ENCODE peak calls at places on chromosomes 16 and 17, in four cellular contexts. R is mesendoderm; H is IMR-90; D is CD8-positive, alpha-beta T cell. P is an unnamed sample.

GRCh38 chr16:19840524-19841110 is 44.0 kb downstream of the GPRC5B start:
- DNase-seq in D (no peak), H (no peak), R (no peak), P (no peak)

GRCh38 chr17:9177212-9177611 is 155.9 kb downstream of the NTN1 start:
- DNase-seq in D (no peak), R (no peak), H (no peak), P (no peak)

GRCh38 chr17:7336240-7337175 is at the start of gene ACAP1:
- DNase-seq in D (peak; percentile 89), H (no peak), R (peak; percentile 61), P (no peak)

GRCh38 chr17:31398381-31399275 is 7.2 kb downstream of the RAB11FIP4 start:
- DNase-seq in D (no peak), R (no peak), H (no peak), P (no peak)

GRCh38 chr17:50101346-50102163 is 6.4 kb downstream of the PDK2 start:
- DNase-seq in H (peak; percentile 26), D (no peak), R (peak; percentile 66), P (no peak)

GRCh38 chr17:63452979-63453551 is 7.0 kb upstream of the CYB561 start:
- DNase-seq in H (no peak), R (no peak), D (no peak), P (no peak)

GRCh38 chr16:2968368-2968737 is 795 bp upstream of the PAQR4 start:
- DNase-seq in H (no peak), D (no peak), R (no peak), P (no peak)

GRCh38 chr17:59476413-59476812 is 89.0 kb upstream of the DHX40 start:
- DNase-seq in H (no peak), D (no peak), R (no peak), P (no peak)

GRCh38 chr17:17740627-17741237 is 59.5 kb downstream of the RAI1 start:
- DNase-seq in H (no peak), D (peak; percentile 72), R (no peak), P (no peak)

GRCh38 chr16:80263848-80264694 is 276.7 kb upstream of the DYNLRB2 start:
- DNase-seq in H (no peak), R (no peak), D (no peak), P (no peak)

GRCh38 chr16:65660390-65660789 is 538.5 kb upstream of the CDH11 start:
- DNase-seq in D (no peak), H (peak; percentile 54), R (no peak), P (no peak)

GRCh38 chr16:17327671-17328335 is 143.0 kb downstream of the XYLT1 start:
- DNase-seq in H (peak; percentile 8), D (no peak), R (no peak), P (no peak)

GRCh38 chr17:48818361-48818841 is 1.4 kb upstream of the TTLL6 start:
- DNase-seq in H (no peak), D (no peak), R (peak; percentile 24), P (peak; percentile 75)

GRCh38 chr17:45170976-45171337 is 9.3 kb downstream of the HEXIM2 start:
- DNase-seq in R (peak; percentile 37), H (peak; percentile 52), D (no peak), P (no peak)

GRCh38 chr17:66720027-66720426 is 114.9 kb upstream of the CACNG5 start:
- DNase-seq in D (no peak), R (no peak), H (no peak), P (no peak)

GRCh38 chr16:2950773-2951172 is 13.3 kb upstream of the KREMEN2 start:
- DNase-seq in R (no peak), D (no peak), H (no peak), P (no peak)

GRCh38 chr16:47136101-47136820 is 7.5 kb downstream of the NETO2 start:
- DNase-seq in H (peak; percentile 45), D (no peak), R (peak; percentile 14), P (no peak)

GRCh38 chr17:62073993-62074392 is 8.9 kb upstream of the MED13 start:
- DNase-seq in R (no peak), D (no peak), H (no peak), P (no peak)

GRCh38 chr16:65196696-65197095 is 74.8 kb upstream of the CDH11 start:
- DNase-seq in H (no peak), D (no peak), R (no peak), P (no peak)

GRCh38 chr16:24717411-24717810 is 12.0 kb upstream of the TNRC6A start:
- DNase-seq in D (no peak), H (peak; percentile 53), R (no peak), P (no peak)

GRCh38 chr16:56244612-56245011 is 53.3 kb downstream of the GNAO1 start:
- DNase-seq in R (no peak), D (no peak), H (no peak), P (no peak)

DNA sequence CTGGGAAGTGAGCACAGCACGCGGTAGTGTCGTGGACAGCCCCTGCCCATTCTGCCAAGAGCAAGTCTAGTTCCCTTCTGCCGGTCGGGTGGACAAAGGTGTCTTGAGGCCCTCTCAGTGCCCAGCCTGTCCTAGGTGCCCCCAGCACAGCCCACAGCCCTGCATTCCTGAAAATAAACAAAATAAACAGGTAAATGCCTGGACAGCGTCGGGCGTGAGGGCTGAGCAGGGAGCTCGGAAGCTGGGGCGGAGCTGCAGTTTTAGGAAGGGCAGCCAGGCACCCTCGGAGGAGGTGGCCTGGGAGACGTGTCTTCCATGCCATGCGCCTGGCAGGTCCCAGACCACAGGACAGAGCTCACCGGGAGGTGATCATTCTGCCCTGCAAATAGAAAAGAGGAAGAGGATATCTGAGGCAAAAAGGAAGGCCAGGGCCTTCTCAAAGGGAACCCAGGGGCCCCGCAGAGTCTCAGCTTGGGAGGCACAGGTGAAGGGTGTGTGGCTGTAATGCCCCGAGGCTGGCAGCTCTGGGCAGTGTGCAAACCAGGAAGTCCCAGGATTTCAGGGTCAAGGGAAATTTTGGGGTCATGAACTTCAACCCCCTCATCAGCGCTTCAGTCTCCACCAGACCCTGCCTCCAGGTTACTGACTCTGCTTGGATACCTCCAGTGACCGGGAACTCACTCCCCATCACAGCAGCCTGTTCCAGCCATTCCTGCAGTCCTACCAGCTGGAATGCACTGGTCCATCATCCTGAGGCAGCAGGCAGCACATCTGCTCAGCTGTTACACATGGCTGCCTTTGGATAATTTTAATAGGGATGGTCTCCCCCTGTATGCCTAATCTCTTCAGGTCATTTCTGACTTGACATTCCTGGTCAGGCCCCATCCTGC is 1.7 kb downstream of the ZNF469 start:
- DNase-seq in D (no peak), R (no peak), H (no peak), P (no peak)
- H3K27me3 ChIP-seq in D (peaks cover 10% of the 10 kb centered on the region), R (peaks cover 20% of the 10 kb centered on the region), H (no peaks in the 10 kb centered on the region), P (peaks cover 52% of the 10 kb centered on the region)

DNA sequence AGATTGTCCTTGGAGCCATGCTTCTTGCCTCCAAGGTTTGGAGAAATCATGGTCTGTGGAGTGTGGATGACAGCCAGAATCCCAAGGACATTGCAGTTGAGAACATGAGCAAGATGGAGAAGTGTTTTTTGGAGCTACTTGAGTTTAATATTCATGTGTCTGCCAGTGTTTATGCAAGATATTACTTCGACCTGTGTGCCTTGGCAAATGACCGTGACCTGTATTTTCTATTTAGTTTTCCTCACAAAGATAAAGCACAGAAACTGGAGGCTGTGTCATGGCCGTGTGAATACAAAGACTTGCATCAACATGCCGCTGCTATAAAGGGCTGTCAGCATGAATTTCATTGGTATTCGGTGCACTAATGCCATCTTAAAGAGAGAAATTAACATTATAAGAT is 9.0 kb downstream of the GGA2 start:
- DNase-seq in H (no peak), D (no peak), R (no peak), P (no peak)
- H3K4me1 ChIP-seq in H (peaks cover 11% of the 10 kb centered on the region), D (peaks cover 31% of the 10 kb centered on the region), R (peaks cover 6% of the 10 kb centered on the region), P (peaks cover 23% of the 10 kb centered on the region)

DNA sequence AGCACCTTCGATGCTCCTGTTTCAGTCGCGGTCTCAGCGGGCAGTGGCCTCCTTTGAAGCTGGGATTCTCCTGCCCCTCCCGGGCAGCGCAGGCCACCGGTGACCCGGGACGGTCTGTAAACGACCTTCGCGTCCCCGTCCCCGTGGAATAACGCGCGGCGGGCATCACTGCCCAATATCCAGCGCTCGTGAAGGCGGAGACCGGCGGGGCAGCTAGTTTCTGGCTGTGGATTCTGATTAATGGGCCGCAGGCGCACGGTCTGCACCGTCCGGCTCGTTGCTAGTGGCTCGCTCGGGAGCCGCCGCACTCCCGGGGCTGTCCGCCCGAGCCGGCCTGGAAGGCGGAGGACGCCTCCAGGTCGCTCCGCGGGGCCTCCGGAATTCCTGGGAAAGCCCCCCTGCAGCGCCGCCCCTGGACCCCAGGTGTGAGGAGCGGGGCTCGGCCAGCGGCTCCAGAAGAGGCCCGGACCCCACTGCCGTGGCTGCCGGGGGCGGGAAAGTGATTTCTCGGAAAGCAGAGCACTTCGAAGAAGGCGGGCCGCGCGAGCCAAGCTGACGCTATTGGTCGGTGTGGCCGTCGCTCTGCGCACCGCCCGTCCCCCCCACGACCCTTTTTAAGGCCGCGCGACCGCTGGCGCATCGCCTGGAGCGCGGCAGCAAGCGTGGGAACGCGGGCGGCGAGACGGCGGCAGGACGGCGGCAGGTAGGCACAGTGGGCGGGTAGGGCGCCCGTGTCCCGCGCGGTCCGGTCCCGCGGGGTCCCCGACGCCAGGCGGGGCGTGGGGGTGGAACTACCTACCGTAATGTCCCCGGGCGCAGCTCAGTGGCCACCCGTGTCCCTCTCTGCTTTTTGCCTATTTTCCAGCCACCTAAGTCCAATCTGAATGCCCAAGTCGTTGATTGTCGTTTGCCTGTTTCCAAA is at the start of gene IRF8:
- DNase-seq in R (peak; percentile 70), D (peak; percentile 74), H (no peak), P (no peak)
- H3K27me3 ChIP-seq in R (peaks cover 12% of the 10 kb centered on the region), D (no peaks in the 10 kb centered on the region), H (peaks cover 88% of the 10 kb centered on the region), P (peaks cover 76% of the 10 kb centered on the region)

DNA sequence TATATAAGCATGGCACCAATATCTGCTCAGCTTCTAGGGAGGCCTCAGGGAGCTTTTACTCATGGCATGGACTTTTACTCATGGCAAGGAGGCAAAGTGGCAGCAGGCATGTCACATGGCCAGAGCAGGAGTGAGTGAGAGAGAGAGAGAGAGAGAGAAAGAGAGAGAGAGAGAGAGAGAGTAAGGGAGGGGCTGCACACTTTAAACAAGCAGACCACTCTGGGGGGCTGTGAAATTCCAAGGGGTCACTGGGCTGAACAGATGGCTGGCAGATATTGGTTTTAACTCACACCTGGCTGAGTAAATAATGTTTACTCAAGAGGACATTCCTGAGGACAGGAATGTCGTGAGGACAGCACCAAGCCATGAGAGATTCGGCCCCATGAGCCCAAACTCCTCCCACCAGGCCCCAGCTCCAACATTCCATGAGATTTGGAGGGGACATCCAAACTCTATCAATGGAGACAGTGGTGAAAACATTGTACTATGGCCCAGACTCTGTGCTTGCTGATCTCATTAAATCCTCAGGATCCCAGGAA is 269.8 kb downstream of the CBLN1 start:
- DNase-seq in H (no peak), D (no peak), R (peak; percentile 86), P (no peak)
- H3K4me1 ChIP-seq in H (no peaks in the 10 kb centered on the region), D (no peaks in the 10 kb centered on the region), R (no peaks in the 10 kb centered on the region), P (peaks cover 14% of the 10 kb centered on the region)

GRCh38 chr17:13600475-13601316 is 1.0 kb downstream of the HS3ST3A1 start:
- DNase-seq in R (peak; percentile 49), D (no peak), H (peak; percentile 25), P (no peak)

GRCh38 chr17:13599808-13600398 is 1.8 kb downstream of the HS3ST3A1 start:
- DNase-seq in H (peak; percentile 28), R (no peak), D (no peak), P (no peak)

GRCh38 chr17:13601776-13602551 is at the start of gene HS3ST3A1:
- DNase-seq in H (peak; percentile 82), R (peak; percentile 96), D (no peak), P (peak; percentile 68)

GRCh38 chr17:13599168-13599577 is 2.6 kb downstream of the HS3ST3A1 start:
- DNase-seq in R (no peak), H (no peak), D (no peak), P (no peak)

GRCh38 chr17:13601317-13601775 is 383 bp downstream of the HS3ST3A1 start:
- DNase-seq in R (no peak), H (no peak), D (no peak), P (no peak)
- H3K27me3 ChIP-seq in R (no peaks in the 10 kb centered on the region), H (no peaks in the 10 kb centered on the region), D (peaks cover 7% of the 10 kb centered on the region), P (peaks cover 27% of the 10 kb centered on the region)